ENCODE peak calls at places on chromosome 1, in four cellular contexts. X is fibroblast of lung, V is esophagus muscularis mucosa, Z is BE2C. T is an unnamed sample. For H3K36me3 and H3K27me3, the result is how much of the 10 kb centered on the place peaks cover.

GRCh38 chr1:116820362-116820761 is 66.1 kb downstream of the CD2 start:
- DNase-seq in X (peak), V (no peak), Z (no peak), T (no peak)

GRCh38 chr1:81681570-81681969 is 119.2 kb upstream of the ADGRL2 start:
- DNase-seq in X (peak), V (no peak), Z (no peak), T (no peak)

GRCh38 chr1:221718391-221719277 is 23.3 kb downstream of the DUSP10 start:
- DNase-seq in X (peak), V (no peak), Z (no peak), T (no peak)

GRCh38 chr1:229689273-229689672 is 63.2 kb downstream of the URB2 start:
- DNase-seq in X (no peak), V (no peak), Z (no peak), T (no peak)

GRCh38 chr1:24641646-24642151 is 1.4 kb upstream of the SRRM1 start:
- DNase-seq in X (peak), V (peak), Z (no peak), T (peak)

GRCh38 chr1:91611498-91611917 is 110.9 kb downstream of the CDC7 start:
- DNase-seq in X (peak), V (peak), Z (no peak), T (peak)

GRCh38 chr1:201059871-201060555 is 36.5 kb upstream of the KIF21B start:
- DNase-seq in X (peak), V (no peak), Z (no peak), T (no peak)

GRCh38 chr1:28518745-28519341 is 13.0 kb downstream of the RCC1 start:
- DNase-seq in X (no peak), V (no peak), Z (no peak), T (peak)

GRCh38 chr1:177847843-177848242 is 122.0 kb downstream of the SEC16B start:
- DNase-seq in X (peak), V (peak), Z (no peak), T (no peak)

GRCh38 chr1:7853341-7854026 is 619 bp upstream of the UTS2 start:
- DNase-seq in X (no peak), V (peak), Z (no peak), T (no peak)

GRCh38 chr1:39272791-39273071 is 68.2 kb downstream of the MACF1 start:
- DNase-seq in X (no peak), V (no peak), Z (no peak), T (no peak)

GRCh38 chr1:227490478-227490877 is 72.9 kb upstream of the ZNF678 start:
- DNase-seq in X (no peak), V (peak), Z (no peak), T (no peak)

GRCh38 chr1:228875741-228876140 is 140.5 kb downstream of the RHOU start:
- DNase-seq in X (no peak), V (peak), Z (no peak), T (no peak)

GRCh38 chr1:147618077-147618569 is 52.2 kb downstream of the ACP6 start:
- DNase-seq in X (no peak), V (peak), Z (no peak), T (no peak)

GRCh38 chr1:212401042-212401441 is 13.6 kb downstream of the PACC1 start:
- DNase-seq in X (no peak), V (no peak), Z (no peak), T (no peak)

GRCh38 chr1:25246600-25247023 is 642 bp downstream of the RSRP1 start:
- DNase-seq in X (peak), V (no peak), Z (peak), T (peak)

GRCh38 chr1:110214454-110215404 is 4.6 kb downstream of the KCNC4 start:
- DNase-seq in X (no peak), V (no peak), Z (peak), T (no peak)

GRCh38 chr1:23651069-23651808 is 40.4 kb upstream of the RPL11 start:
- DNase-seq in X (no peak), V (no peak), Z (peak), T (no peak)

GRCh38 chr1:17440827-17441168 is 1.3 kb upstream of the RCC2 start:
- DNase-seq in X (no peak), V (no peak), Z (no peak), T (no peak)

GRCh38 chr1:17441993-17442357 is 2.5 kb upstream of the RCC2 start:
- DNase-seq in X (no peak), V (no peak), Z (no peak), T (no peak)

GRCh38 chr1:17440074-17440826 is 773 bp upstream of the RCC2 start:
- DNase-seq in X (no peak), V (no peak), Z (no peak), T (peak)

GRCh38 chr1:17441265-17441992 is 2.0 kb upstream of the RCC2 start:
- DNase-seq in X (peak), V (no peak), Z (no peak), T (peak)

GRCh38 chr1:17442841-17443240 is 3.4 kb upstream of the RCC2 start:
- DNase-seq in X (no peak), V (no peak), Z (no peak), T (no peak)
- H3K4me3 ChIP-seq in X (no peak), V (no peak), Z (no peak), T (no peak)

DNA sequence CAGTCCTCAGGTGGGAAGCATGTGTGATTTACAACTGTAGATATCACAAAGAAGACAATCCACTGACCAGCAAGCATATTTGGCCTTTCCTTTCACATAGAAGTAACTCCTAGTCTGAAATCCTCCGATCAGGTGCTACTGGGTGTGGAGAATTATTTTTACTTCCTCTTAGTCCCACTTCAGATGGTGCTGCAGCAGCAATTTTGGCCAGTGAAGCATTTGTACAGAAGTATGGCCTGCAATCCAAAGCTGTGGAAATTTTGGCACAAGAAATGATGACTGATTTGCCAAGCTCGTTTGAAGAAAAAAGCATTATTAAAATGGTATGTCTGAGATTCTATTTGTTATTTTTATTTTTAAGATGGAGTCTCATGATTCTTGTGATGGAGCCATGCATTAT is 51.0 kb downstream of the SCP2 start:
- DNase-seq in X (no peak), V (no peak), Z (no peak), T (no peak)
- H3K36me3 ChIP-seq in X (under half), V (half or more), Z (under half), T (under half)

DNA sequence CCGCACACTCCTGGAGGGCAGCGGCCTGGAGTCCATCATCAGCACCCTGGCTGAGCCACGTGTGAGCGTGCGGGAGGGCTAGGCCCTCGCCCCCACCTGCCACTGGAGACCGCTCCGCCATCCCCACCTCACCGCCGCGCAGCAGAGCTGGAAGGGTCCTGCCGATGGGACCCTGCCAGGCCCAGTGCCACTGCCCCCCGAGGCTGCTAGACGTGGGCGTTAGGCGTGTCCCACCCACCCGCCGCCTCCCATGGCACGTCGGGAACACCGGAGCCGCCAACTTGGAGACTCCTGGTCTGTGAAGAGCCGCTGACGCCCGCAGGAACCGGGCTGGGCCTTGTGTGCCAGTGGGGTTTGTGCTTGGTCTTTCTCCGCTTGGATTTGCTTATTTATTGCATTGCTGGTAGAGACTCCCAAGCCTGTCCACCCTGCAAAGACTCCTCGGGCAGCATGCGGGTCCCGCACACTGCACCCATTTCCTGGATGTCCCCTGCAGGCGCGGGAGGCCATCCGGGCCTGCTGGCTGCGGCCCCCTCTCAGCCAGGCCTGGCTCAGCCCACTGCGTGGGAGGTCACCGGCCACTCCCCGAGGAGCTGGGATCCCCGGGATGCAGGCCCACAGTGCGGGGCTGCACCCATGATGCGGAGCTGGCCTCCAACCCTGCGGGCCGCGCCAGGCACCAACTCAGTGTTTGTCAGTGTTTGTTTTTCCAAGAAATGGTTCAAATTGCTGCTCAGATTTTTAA is 6.0 kb downstream of the LY9 start:
- DNase-seq in X (no peak), V (peak), Z (no peak), T (peak)
- H3K27me3 ChIP-seq in X (under half), V (under half), Z (under half), T (under half)

GRCh38 chr1:235058695-235059094 is 69.9 kb downstream of the TOMM20 start:
- DNase-seq in X (no peak), V (no peak), Z (no peak), T (no peak)

GRCh38 chr1:235063068-235063765 is 65.4 kb downstream of the TOMM20 start:
- DNase-seq in X (no peak), V (no peak), Z (no peak), T (no peak)

GRCh38 chr1:235057385-235058306 is 71.0 kb downstream of the TOMM20 start:
- DNase-seq in X (no peak), V (no peak), Z (no peak), T (peak)

GRCh38 chr1:235059221-235059620 is 69.4 kb downstream of the TOMM20 start:
- DNase-seq in X (no peak), V (no peak), Z (no peak), T (peak)

GRCh38 chr1:235060607-235061470 is 67.8 kb downstream of the TOMM20 start:
- DNase-seq in X (no peak), V (no peak), Z (no peak), T (peak)
- H3K4me3 ChIP-seq in X (no peak), V (no peak), Z (no peak), T (no peak)

T was measured in H7.